ENCODE peak calls at places on chromosomes 2 and 18, in ten cellular contexts. P, A, R, D, H, C, E, Q, K and W are unnamed samples.

GRCh38 chr2:172131713-172132555 is 29.2 kb upstream of the DLX2 start:
- DNase-seq in P (no peak), A (no peak), R (peak), D (no peak), H (no peak), C (no peak), E (no peak), Q (no peak), K (no peak), W (no peak)

GRCh38 chr2:149040451-149040850 is 2.0 kb downstream of the LYPD6B start:
- DNase-seq in P (peak), A (no peak), R (peak), D (no peak), H (peak), C (no peak), E (peak), Q (peak), K (no peak), W (no peak)

GRCh38 chr2:201233192-201234166 is 26.9 kb upstream of the CASP8 start:
- DNase-seq in P (no peak), A (no peak), R (no peak), D (peak), H (peak), C (peak), E (no peak), Q (peak), K (peak), W (no peak)

GRCh38 chr2:176997074-176997791 is 215.4 kb upstream of the HNRNPA3 start:
- DNase-seq in P (no peak), A (peak), R (no peak), D (no peak), H (peak), C (peak), E (no peak), Q (no peak), K (peak), W (no peak)

GRCh38 chr2:162252147-162252546 is 8.9 kb upstream of the FAP start:
- DNase-seq in P (no peak), A (no peak), R (no peak), D (no peak), H (no peak), C (no peak), E (no peak), Q (no peak), K (no peak), W (no peak)

GRCh38 chr2:96374211-96374951 is 38.8 kb downstream of the NCAPH start:
- DNase-seq in P (peak), A (no peak), R (no peak), D (no peak), H (no peak), C (no peak), E (no peak), Q (no peak), K (peak), W (no peak)

GRCh38 chr2:204228169-204228940 is 291.8 kb downstream of the ICOS start:
- DNase-seq in P (peak), A (no peak), R (peak), D (no peak), H (no peak), C (no peak), E (no peak), Q (no peak), K (no peak), W (no peak)

GRCh38 chr18:27750014-27750413 is 426.9 kb downstream of the CDH2 start:
- DNase-seq in P (peak), A (peak), R (peak), D (no peak), H (no peak), C (no peak), E (peak), Q (no peak), K (peak), W (no peak)

GRCh38 chr2:102114851-102115497 is 27.6 kb upstream of the IL1R1 start:
- DNase-seq in P (no peak), A (no peak), R (no peak), D (no peak), H (no peak), C (no peak), E (no peak), Q (no peak), K (no peak), W (no peak)

GRCh38 chr2:72793798-72794447 is 31.9 kb downstream of the EXOC6B start:
- DNase-seq in P (no peak), A (peak), R (no peak), D (no peak), H (no peak), C (no peak), E (no peak), Q (no peak), K (no peak), W (peak)

GRCh38 chr2:60216452-60216995 is 336.9 kb downstream of the BCL11A start:
- DNase-seq in P (no peak), A (no peak), R (no peak), D (no peak), H (no peak), C (no peak), E (no peak), Q (no peak), K (no peak), W (no peak)

GRCh38 chr2:200430017-200430416 is 79.9 kb downstream of the KCTD18 start:
- DNase-seq in P (peak), A (no peak), R (no peak), D (no peak), H (no peak), C (no peak), E (no peak), Q (no peak), K (no peak), W (no peak)

GRCh38 chr18:21803495-21803894 is 62.9 kb downstream of the MIB1 start:
- DNase-seq in P (no peak), A (no peak), R (no peak), D (no peak), H (no peak), C (no peak), E (no peak), Q (no peak), K (no peak), W (no peak)

GRCh38 chr2:20542761-20543578 is 96.1 kb downstream of the RHOB start:
- DNase-seq in P (no peak), A (no peak), R (no peak), D (no peak), H (no peak), C (no peak), E (no peak), Q (no peak), K (no peak), W (no peak)

GRCh38 chr18:48615566-48616401 is 77.0 kb downstream of the CTIF start:
- DNase-seq in P (no peak), A (no peak), R (no peak), D (no peak), H (no peak), C (no peak), E (no peak), Q (no peak), K (no peak), W (no peak)

GRCh38 chr18:48216639-48217280 is 192.4 kb downstream of the ZBTB7C start:
- DNase-seq in P (no peak), A (no peak), R (no peak), D (no peak), H (no peak), C (no peak), E (no peak), Q (no peak), K (no peak), W (no peak)

GRCh38 chr2:68937346-68938055 is 15.2 kb downstream of the GKN2 start:
- DNase-seq in P (no peak), A (peak), R (no peak), D (no peak), H (no peak), C (no peak), E (no peak), Q (no peak), K (no peak), W (no peak)

GRCh38 chr18:23921716-23922285 is 92.8 kb upstream of the TTC39C start:
- DNase-seq in P (no peak), A (no peak), R (peak), D (no peak), H (no peak), C (no peak), E (no peak), Q (no peak), K (no peak), W (no peak)
- TF ChIP-seq CTCF in P (no peak), A (no peak), R (no peak), D (no peak), H (no peak), C (no peak), E (no peak), Q (no peak), K (no peak), W (no peak)

GRCh38 chr2:170492010-170492409 is 223.1 kb upstream of the SP5 start:
- DNase-seq in P (no peak), A (no peak), R (no peak), D (no peak), H (no peak), C (no peak), E (no peak), Q (no peak), K (no peak), W (no peak)

GRCh38 chr2:170485254-170485653 is 229.9 kb upstream of the SP5 start:
- DNase-seq in P (no peak), A (no peak), R (no peak), D (no peak), H (no peak), C (no peak), E (no peak), Q (no peak), K (no peak), W (no peak)

GRCh38 chr2:170488807-170489206 is 226.3 kb upstream of the SP5 start:
- DNase-seq in P (no peak), A (no peak), R (no peak), D (no peak), H (no peak), C (no peak), E (no peak), Q (no peak), K (no peak), W (no peak)

GRCh38 chr2:170481201-170481600 is 233.9 kb upstream of the SP5 start:
- DNase-seq in P (no peak), A (no peak), R (no peak), D (no peak), H (no peak), C (peak), E (no peak), Q (no peak), K (no peak), W (no peak)

GRCh38 chr2:170486730-170487129 is 228.4 kb upstream of the SP5 start:
- DNase-seq in P (no peak), A (no peak), R (no peak), D (no peak), H (no peak), C (no peak), E (no peak), Q (no peak), K (no peak), W (no peak)
- TF ChIP-seq CTCF in P (no peak), A (no peak), R (no peak), D (no peak), H (no peak), C (peak), E (no peak), Q (no peak), K (no peak), W (no peak)

GRCh38 chr2:109582928-109583895 is 30.6 kb downstream of the SEPTIN10 start:
- DNase-seq in P (no peak), A (peak), R (no peak), D (no peak), H (no peak), C (peak), E (no peak), Q (no peak), K (no peak), W (no peak)
- TF ChIP-seq CTCF in P (no peak), A (peak), R (no peak), D (no peak), H (no peak), C (no peak), E (no peak), Q (no peak), K (no peak), W (no peak)

GRCh38 chr2:134143568-134143967 is 110.3 kb upstream of the MGAT5 start:
- DNase-seq in P (no peak), A (no peak), R (no peak), D (no peak), H (no peak), C (no peak), E (no peak), Q (no peak), K (no peak), W (no peak)

GRCh38 chr2:134142903-134143302 is 111.0 kb upstream of the MGAT5 start:
- DNase-seq in P (no peak), A (peak), R (no peak), D (no peak), H (no peak), C (no peak), E (no peak), Q (no peak), K (peak), W (no peak)

GRCh38 chr2:134142341-134142738 is 111.5 kb upstream of the MGAT5 start:
- DNase-seq in P (no peak), A (no peak), R (no peak), D (no peak), H (no peak), C (no peak), E (no peak), Q (no peak), K (no peak), W (no peak)

GRCh38 chr2:134140251-134140661 is 113.6 kb upstream of the MGAT5 start:
- DNase-seq in P (no peak), A (no peak), R (no peak), D (no peak), H (no peak), C (no peak), E (no peak), Q (no peak), K (peak), W (no peak)

GRCh38 chr2:134141598-134142340 is 112.1 kb upstream of the MGAT5 start:
- DNase-seq in P (no peak), A (no peak), R (no peak), D (no peak), H (no peak), C (no peak), E (no peak), Q (no peak), K (no peak), W (no peak)
- TF ChIP-seq CTCF in P (no peak), A (no peak), R (no peak), D (no peak), H (no peak), C (no peak), E (no peak), Q (no peak), K (no peak), W (no peak)